ENCODE peak calls at places on chromosomes 5 and 9, in seven cellular contexts. Y is CD8-positive, alpha-beta T cell; D is GM19239; B is iris pigment epithelial cell; M is stimulated activated CD4-positive, alpha-beta T cell treated with anti-CD3 and anti-CD28 coated beads, Interleukin-15, amount 100 ng/mL, for 1 hour; L is hippocampal formation; P is ELR. X is an unnamed sample.

GRCh38 chr5:15929616-15930303 is 249.8 kb downstream of the MARCHF11 start:
- DNase-seq in D (no peak), P (peak), B (peak), L (no peak), M (no peak), Y (no peak), X (no peak)

GRCh38 chr5:1380011-1380817 is 35.3 kb upstream of the CLPTM1L start:
- DNase-seq in M (peak), P (no peak), Y (peak), L (no peak), D (no peak), B (peak), X (no peak)

GRCh38 chr5:143576721-143577484 is 173.4 kb upstream of the NR3C1 start:
- DNase-seq in Y (no peak), D (no peak), P (peak), B (peak), M (no peak), L (no peak), X (peak)

GRCh38 chr9:132646726-132647125 is 23.1 kb downstream of the DDX31 start:
- DNase-seq in L (no peak), B (no peak), Y (no peak), D (no peak), M (no peak), P (no peak), X (no peak)

GRCh38 chr5:173925449-173926071 is 37.4 kb downstream of the CPEB4 start:
- DNase-seq in L (no peak), B (peak), Y (peak), M (no peak), D (no peak), P (peak), X (peak)

GRCh38 chr5:107135391-107135790 is 535.3 kb downstream of the EFNA5 start:
- DNase-seq in P (peak), M (no peak), Y (no peak), D (no peak), B (peak), L (no peak), X (peak)

GRCh38 chr5:115309751-115310370 is 13.4 kb upstream of the CCDC112 start:
- DNase-seq in B (peak), P (peak), Y (no peak), D (no peak), L (peak), M (no peak), X (peak)

GRCh38 chr5:159525117-159525516 is 194.8 kb upstream of the IL12B start:
- DNase-seq in B (no peak), D (no peak), P (no peak), M (no peak), Y (no peak), L (no peak), X (no peak)